ENCODE peak calls at places on chromosomes 7 and 10, in ten cellular contexts. One of them, this sample, is unnamed.

GRCh38 chr10:86182150-86182549 is 184.4 kb downstream of the GRID1 start:
- DNase-seq in AG04450: no peak
- DNase-seq in fibroblast of mammary gland: no peak
- DNase-seq in fibroblast of the aortic adventitia: no peak
- DNase-seq in CD4-positive, alpha-beta T cell: peak
- DNase-seq in AG09319: no peak
- DNase-seq in cardiac muscle cell: no peak
- DNase-seq in fibroblast of lung: no peak
- DNase-seq in ovary: no peak
- DNase-seq in lung: no peak
- DNase-seq in this sample: no peak

GRCh38 chr7:153388611-153389010 is 629.1 kb downstream of the ACTR3B start:
- DNase-seq in fibroblast of lung: no peak
- DNase-seq in ovary: no peak
- DNase-seq in fibroblast of mammary gland: no peak
- DNase-seq in fibroblast of the aortic adventitia: no peak
- DNase-seq in AG09319: no peak
- DNase-seq in cardiac muscle cell: no peak
- DNase-seq in lung: peak
- DNase-seq in CD4-positive, alpha-beta T cell: no peak
- DNase-seq in AG04450: no peak
- DNase-seq in this sample: no peak

GRCh38 chr7:112147752-112148435 is 58.3 kb downstream of the DOCK4 start:
- DNase-seq in lung: no peak
- DNase-seq in fibroblast of the aortic adventitia: peak
- DNase-seq in ovary: no peak
- DNase-seq in fibroblast of mammary gland: no peak
- DNase-seq in cardiac muscle cell: no peak
- DNase-seq in fibroblast of lung: no peak
- DNase-seq in CD4-positive, alpha-beta T cell: no peak
- DNase-seq in AG09319: no peak
- DNase-seq in AG04450: no peak
- DNase-seq in this sample: no peak

GRCh38 chr7:38315410-38315809 is 42.0 kb upstream of the TARP start:
- DNase-seq in CD4-positive, alpha-beta T cell: no peak
- DNase-seq in fibroblast of lung: no peak
- DNase-seq in ovary: no peak
- DNase-seq in AG09319: no peak
- DNase-seq in lung: no peak
- DNase-seq in fibroblast of mammary gland: no peak
- DNase-seq in fibroblast of the aortic adventitia: no peak
- DNase-seq in cardiac muscle cell: no peak
- DNase-seq in AG04450: no peak
- DNase-seq in this sample: no peak

GRCh38 chr7:140062528-140063299 is at the start of gene PARP12:
- DNase-seq in fibroblast of lung: peak
- DNase-seq in AG09319: peak
- DNase-seq in fibroblast of mammary gland: peak
- DNase-seq in fibroblast of the aortic adventitia: peak
- DNase-seq in cardiac muscle cell: peak
- DNase-seq in CD4-positive, alpha-beta T cell: peak
- DNase-seq in lung: peak
- DNase-seq in AG04450: peak
- DNase-seq in ovary: peak
- DNase-seq in this sample: peak

GRCh38 chr10:86188326-86188725 is 178.3 kb downstream of the GRID1 start:
- DNase-seq in fibroblast of the aortic adventitia: no peak
- DNase-seq in fibroblast of lung: no peak
- DNase-seq in CD4-positive, alpha-beta T cell: peak
- DNase-seq in AG09319: no peak
- DNase-seq in cardiac muscle cell: no peak
- DNase-seq in AG04450: no peak
- DNase-seq in ovary: no peak
- DNase-seq in fibroblast of mammary gland: no peak
- DNase-seq in lung: no peak
- DNase-seq in this sample: no peak

GRCh38 chr10:15748137-15748536 is 28.4 kb upstream of the ITGA8 start:
- DNase-seq in cardiac muscle cell: peak
- DNase-seq in lung: no peak
- DNase-seq in AG09319: no peak
- DNase-seq in CD4-positive, alpha-beta T cell: no peak
- DNase-seq in fibroblast of lung: peak
- DNase-seq in fibroblast of the aortic adventitia: no peak
- DNase-seq in ovary: no peak
- DNase-seq in fibroblast of mammary gland: no peak
- DNase-seq in AG04450: no peak
- DNase-seq in this sample: no peak

GRCh38 chr7:84047085-84047484 is 147.5 kb downstream of the SEMA3A start:
- DNase-seq in lung: no peak
- DNase-seq in cardiac muscle cell: no peak
- DNase-seq in fibroblast of lung: no peak
- DNase-seq in ovary: no peak
- DNase-seq in AG04450: no peak
- DNase-seq in AG09319: no peak
- DNase-seq in fibroblast of the aortic adventitia: no peak
- DNase-seq in CD4-positive, alpha-beta T cell: no peak
- DNase-seq in fibroblast of mammary gland: no peak
- DNase-seq in this sample: no peak

GRCh38 chr10:12187321-12187905 is 8.3 kb downstream of the NUDT5 start:
- DNase-seq in AG04450: no peak
- DNase-seq in fibroblast of the aortic adventitia: no peak
- DNase-seq in cardiac muscle cell: no peak
- DNase-seq in CD4-positive, alpha-beta T cell: no peak
- DNase-seq in AG09319: no peak
- DNase-seq in ovary: no peak
- DNase-seq in fibroblast of mammary gland: no peak
- DNase-seq in lung: no peak
- DNase-seq in fibroblast of lung: no peak
- DNase-seq in this sample: no peak

GRCh38 chr10:49133706-49134248 is at the start of gene FAM170B:
- DNase-seq in lung: no peak
- DNase-seq in AG04450: no peak
- DNase-seq in fibroblast of mammary gland: no peak
- DNase-seq in ovary: no peak
- DNase-seq in AG09319: no peak
- DNase-seq in fibroblast of the aortic adventitia: no peak
- DNase-seq in CD4-positive, alpha-beta T cell: no peak
- DNase-seq in cardiac muscle cell: no peak
- DNase-seq in fibroblast of lung: no peak
- DNase-seq in this sample: no peak

GRCh38 chr10:49138361-49138891 is 4.6 kb upstream of the FAM170B start:
- DNase-seq in ovary: peak
- DNase-seq in AG09319: peak
- DNase-seq in CD4-positive, alpha-beta T cell: no peak
- DNase-seq in fibroblast of mammary gland: peak
- DNase-seq in fibroblast of lung: peak
- DNase-seq in cardiac muscle cell: no peak
- DNase-seq in lung: no peak
- DNase-seq in AG04450: no peak
- DNase-seq in fibroblast of the aortic adventitia: peak
- DNase-seq in this sample: no peak

GRCh38 chr10:49134327-49134726 is 506 bp upstream of the FAM170B start:
- DNase-seq in fibroblast of mammary gland: no peak
- DNase-seq in fibroblast of lung: no peak
- DNase-seq in CD4-positive, alpha-beta T cell: no peak
- DNase-seq in AG09319: no peak
- DNase-seq in AG04450: no peak
- DNase-seq in fibroblast of the aortic adventitia: no peak
- DNase-seq in cardiac muscle cell: no peak
- DNase-seq in ovary: no peak
- DNase-seq in lung: no peak
- DNase-seq in this sample: no peak

GRCh38 chr10:49136525-49136924 is 2.7 kb upstream of the FAM170B start:
- DNase-seq in CD4-positive, alpha-beta T cell: no peak
- DNase-seq in ovary: no peak
- DNase-seq in fibroblast of the aortic adventitia: no peak
- DNase-seq in fibroblast of lung: no peak
- DNase-seq in AG09319: no peak
- DNase-seq in AG04450: no peak
- DNase-seq in cardiac muscle cell: no peak
- DNase-seq in lung: no peak
- DNase-seq in fibroblast of mammary gland: no peak
- DNase-seq in this sample: no peak

GRCh38 chr10:49135575-49136313 is 1.9 kb upstream of the FAM170B start:
- DNase-seq in AG04450: no peak
- DNase-seq in fibroblast of mammary gland: peak
- DNase-seq in lung: no peak
- DNase-seq in ovary: no peak
- DNase-seq in fibroblast of lung: peak
- DNase-seq in AG09319: no peak
- DNase-seq in cardiac muscle cell: no peak
- DNase-seq in CD4-positive, alpha-beta T cell: no peak
- DNase-seq in fibroblast of the aortic adventitia: no peak
- DNase-seq in this sample: no peak
- TF ChIP-seq CTCF in AG04450: no peak
- TF ChIP-seq CTCF in fibroblast of mammary gland: no peak
- TF ChIP-seq CTCF in lung: no peak
- TF ChIP-seq CTCF in ovary: no peak
- TF ChIP-seq CTCF in fibroblast of lung: no peak
- TF ChIP-seq CTCF in AG09319: no peak
- TF ChIP-seq CTCF in cardiac muscle cell: no peak
- TF ChIP-seq CTCF in CD4-positive, alpha-beta T cell: no peak
- TF ChIP-seq CTCF in fibroblast of the aortic adventitia: no peak
- TF ChIP-seq CTCF in this sample: no peak

GRCh38 chr10:132449826-132450211 is 52.8 kb downstream of the PWWP2B start:
- DNase-seq in ovary: no peak
- DNase-seq in cardiac muscle cell: no peak
- DNase-seq in AG09319: no peak
- DNase-seq in fibroblast of lung: no peak
- DNase-seq in lung: no peak
- DNase-seq in CD4-positive, alpha-beta T cell: no peak
- DNase-seq in AG04450: no peak
- DNase-seq in fibroblast of the aortic adventitia: no peak
- DNase-seq in fibroblast of mammary gland: no peak
- DNase-seq in this sample: no peak
- TF ChIP-seq CTCF in ovary: no peak
- TF ChIP-seq CTCF in cardiac muscle cell: no peak
- TF ChIP-seq CTCF in AG09319: no peak
- TF ChIP-seq CTCF in fibroblast of lung: no peak
- TF ChIP-seq CTCF in lung: no peak
- TF ChIP-seq CTCF in CD4-positive, alpha-beta T cell: no peak
- TF ChIP-seq CTCF in AG04450: no peak
- TF ChIP-seq CTCF in fibroblast of the aortic adventitia: no peak
- TF ChIP-seq CTCF in fibroblast of mammary gland: no peak
- TF ChIP-seq CTCF in this sample: no peak

DNA sequence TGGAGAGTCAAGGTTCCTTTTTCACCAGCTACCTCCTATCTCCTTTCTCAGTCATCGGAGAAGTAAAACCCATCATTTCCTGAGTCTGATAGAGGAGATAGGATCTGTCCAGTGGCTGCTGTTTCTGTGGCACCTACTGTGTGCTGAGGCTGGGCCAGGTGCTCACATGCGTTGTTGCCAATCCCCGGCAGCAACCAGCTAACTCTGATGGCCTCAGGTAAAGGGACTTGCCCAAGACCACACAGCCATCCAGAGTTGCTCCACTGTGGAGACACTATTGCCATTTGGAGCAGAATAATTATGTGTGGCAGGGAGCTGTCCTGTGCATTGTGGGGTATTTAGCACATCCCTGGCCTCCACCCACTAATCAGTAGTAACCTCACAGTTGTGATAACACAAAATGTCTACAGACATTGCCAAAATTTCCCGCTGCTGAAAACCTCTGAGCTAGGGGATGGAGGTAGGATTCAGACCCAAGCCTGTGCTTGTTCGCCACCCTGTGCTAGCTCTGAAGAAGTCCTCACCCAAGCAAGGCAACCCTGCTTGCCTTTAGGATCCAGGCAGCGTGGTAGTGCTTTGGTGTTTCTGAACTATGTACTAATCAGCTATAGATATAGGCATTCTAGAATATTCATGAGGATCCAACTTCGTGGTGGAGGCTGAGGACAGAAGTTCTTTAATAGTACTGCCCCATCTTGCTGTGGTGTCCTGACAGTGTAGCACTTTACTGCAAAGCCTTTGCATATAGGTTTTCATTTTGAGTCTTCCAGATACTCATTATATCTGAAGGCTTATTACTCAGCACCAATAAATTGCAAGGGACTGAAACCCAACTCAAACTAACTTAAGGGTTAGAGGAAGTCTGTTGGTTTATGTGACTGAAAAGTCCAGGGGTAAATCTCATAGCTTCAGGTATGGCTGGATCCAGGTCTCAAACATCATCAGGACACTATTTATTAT is 164.6 kb downstream of the GRK5 start:
- DNase-seq in AG04450: no peak
- DNase-seq in CD4-positive, alpha-beta T cell: no peak
- DNase-seq in lung: no peak
- DNase-seq in ovary: no peak
- DNase-seq in cardiac muscle cell: no peak
- DNase-seq in fibroblast of mammary gland: no peak
- DNase-seq in fibroblast of lung: no peak
- DNase-seq in fibroblast of the aortic adventitia: peak
- DNase-seq in AG09319: no peak
- DNase-seq in this sample: no peak
- TF ChIP-seq CTCF in AG04450: no peak
- TF ChIP-seq CTCF in CD4-positive, alpha-beta T cell: no peak
- TF ChIP-seq CTCF in lung: no peak
- TF ChIP-seq CTCF in ovary: no peak
- TF ChIP-seq CTCF in cardiac muscle cell: no peak
- TF ChIP-seq CTCF in fibroblast of mammary gland: no peak
- TF ChIP-seq CTCF in fibroblast of lung: no peak
- TF ChIP-seq CTCF in fibroblast of the aortic adventitia: peak
- TF ChIP-seq CTCF in AG09319: peak
- TF ChIP-seq CTCF in this sample: no peak

GRCh38 chr10:119201233-119201632 is 6.1 kb upstream of the GRK5 start:
- DNase-seq in AG09319: no peak
- DNase-seq in CD4-positive, alpha-beta T cell: no peak
- DNase-seq in ovary: no peak
- DNase-seq in lung: no peak
- DNase-seq in fibroblast of lung: no peak
- DNase-seq in fibroblast of the aortic adventitia: no peak
- DNase-seq in cardiac muscle cell: no peak
- DNase-seq in AG04450: no peak
- DNase-seq in fibroblast of mammary gland: no peak
- DNase-seq in this sample: no peak

GRCh38 chr10:119197921-119198320 is 9.4 kb upstream of the GRK5 start:
- DNase-seq in fibroblast of mammary gland: peak
- DNase-seq in cardiac muscle cell: no peak
- DNase-seq in ovary: no peak
- DNase-seq in CD4-positive, alpha-beta T cell: no peak
- DNase-seq in AG04450: no peak
- DNase-seq in AG09319: no peak
- DNase-seq in fibroblast of the aortic adventitia: peak
- DNase-seq in lung: no peak
- DNase-seq in fibroblast of lung: peak
- DNase-seq in this sample: no peak

GRCh38 chr10:119199231-119199992 is 8.0 kb upstream of the GRK5 start:
- DNase-seq in fibroblast of mammary gland: peak
- DNase-seq in fibroblast of the aortic adventitia: peak
- DNase-seq in fibroblast of lung: peak
- DNase-seq in CD4-positive, alpha-beta T cell: peak
- DNase-seq in cardiac muscle cell: peak
- DNase-seq in ovary: peak
- DNase-seq in AG04450: no peak
- DNase-seq in lung: peak
- DNase-seq in AG09319: no peak
- DNase-seq in this sample: peak

GRCh38 chr10:119203006-119203405 is 4.4 kb upstream of the GRK5 start:
- DNase-seq in fibroblast of mammary gland: peak
- DNase-seq in ovary: no peak
- DNase-seq in cardiac muscle cell: no peak
- DNase-seq in fibroblast of the aortic adventitia: peak
- DNase-seq in lung: no peak
- DNase-seq in CD4-positive, alpha-beta T cell: no peak
- DNase-seq in AG04450: no peak
- DNase-seq in fibroblast of lung: peak
- DNase-seq in AG09319: no peak
- DNase-seq in this sample: no peak

GRCh38 chr10:119198438-119198837 is 8.9 kb upstream of the GRK5 start:
- DNase-seq in fibroblast of lung: no peak
- DNase-seq in fibroblast of the aortic adventitia: no peak
- DNase-seq in fibroblast of mammary gland: no peak
- DNase-seq in AG09319: no peak
- DNase-seq in cardiac muscle cell: no peak
- DNase-seq in AG04450: no peak
- DNase-seq in CD4-positive, alpha-beta T cell: no peak
- DNase-seq in lung: no peak
- DNase-seq in ovary: no peak
- DNase-seq in this sample: peak
- TF ChIP-seq CTCF in fibroblast of lung: peak
- TF ChIP-seq CTCF in fibroblast of the aortic adventitia: peak
- TF ChIP-seq CTCF in fibroblast of mammary gland: peak
- TF ChIP-seq CTCF in AG09319: peak
- TF ChIP-seq CTCF in cardiac muscle cell: peak
- TF ChIP-seq CTCF in AG04450: peak
- TF ChIP-seq CTCF in CD4-positive, alpha-beta T cell: peak
- TF ChIP-seq CTCF in lung: no peak
- TF ChIP-seq CTCF in ovary: no peak
- TF ChIP-seq CTCF in this sample: peak

This sample was measured in nephron progenitor cell.